ENCODE peak calls at places on chromosome 2, in ten cellular contexts. G, F, H, I, R, P, A, O, M and V are unnamed samples.

GRCh38 chr2:128469875-128470274 is 151.2 kb upstream of the HS6ST1 start:
- DNase-seq in R (no peak), G (no peak), I (no peak), A (no peak), O (no peak), M (no peak), F (no peak), P (no peak), H (no peak), V (no peak)

GRCh38 chr2:71070294-71071025 is 2.0 kb downstream of the NAGK start:
- DNase-seq in G (peak), M (no peak), H (no peak), F (peak), O (peak), P (peak), I (no peak), A (no peak), R (no peak), V (peak)

GRCh38 chr2:9760911-9761228 is 82.4 kb upstream of the TAF1B start:
- DNase-seq in A (no peak), O (no peak), M (no peak), I (no peak), P (no peak), G (no peak), F (no peak), H (no peak), R (no peak), V (no peak)

GRCh38 chr2:9552491-9553178 is 3.0 kb downstream of the ADAM17 start:
- DNase-seq in I (no peak), A (no peak), O (peak), R (no peak), G (peak), H (no peak), M (no peak), F (peak), P (peak), V (peak)

GRCh38 chr2:11309706-11310105 is 34.7 kb downstream of the ROCK2 start:
- DNase-seq in I (no peak), A (no peak), F (no peak), G (no peak), P (no peak), R (no peak), M (no peak), H (no peak), O (no peak), V (no peak)

GRCh38 chr2:240024766-240025165 is 376 bp downstream of the NDUFA10 start:
- DNase-seq in I (no peak), O (no peak), A (peak), R (peak), G (no peak), F (peak), H (no peak), P (peak), M (no peak), V (no peak)

GRCh38 chr2:69724540-69725159 is 17.3 kb upstream of the ANXA4 start:
- DNase-seq in H (peak), F (peak), P (peak), G (peak), O (peak), A (peak), M (peak), I (peak), R (peak), V (peak)

GRCh38 chr2:164840930-164841718 is 499 bp downstream of the COBLL1 start:
- DNase-seq in G (peak), O (peak), M (peak), R (no peak), P (peak), I (peak), H (peak), F (peak), A (peak), V (peak)

GRCh38 chr2:218401834-218402370 is 2.2 kb downstream of the CTDSP1 start:
- DNase-seq in O (no peak), R (no peak), M (no peak), H (no peak), A (peak), G (no peak), P (no peak), I (no peak), F (no peak), V (no peak)

GRCh38 chr2:171409436-171409971 is 24.3 kb downstream of the METTL8 start:
- DNase-seq in M (no peak), P (no peak), I (no peak), O (no peak), A (no peak), H (no peak), F (peak), R (no peak), G (no peak), V (no peak)

GRCh38 chr2:64296150-64296500 is 151.9 kb upstream of the PELI1 start:
- DNase-seq in P (no peak), M (peak), I (no peak), R (no peak), G (no peak), O (no peak), H (no peak), A (peak), F (no peak), V (no peak)

GRCh38 chr2:203675086-203675485 is 31.4 kb upstream of the CD28 start:
- DNase-seq in M (no peak), A (no peak), R (no peak), F (no peak), O (no peak), I (no peak), H (no peak), P (peak), G (peak), V (peak)

GRCh38 chr2:18009891-18010290 is 131.4 kb downstream of the KCNS3 start:
- DNase-seq in I (no peak), R (no peak), F (no peak), A (no peak), G (peak), H (no peak), P (no peak), O (no peak), M (no peak), V (peak)

GRCh38 chr2:156456616-156457015 is 20.4 kb downstream of the GPD2 start:
- DNase-seq in P (no peak), F (no peak), R (no peak), G (peak), I (no peak), H (no peak), M (no peak), A (no peak), O (no peak), V (no peak)

GRCh38 chr2:20691076-20691708 is 24.2 kb downstream of the GDF7 start:
- DNase-seq in A (no peak), H (no peak), O (no peak), I (no peak), M (no peak), F (no peak), R (no peak), P (no peak), G (no peak), V (no peak)

GRCh38 chr2:38665854-38666577 is at the start of gene GALM:
- DNase-seq in M (peak), H (peak), F (peak), G (peak), A (peak), P (peak), I (peak), R (peak), O (peak), V (peak)

GRCh38 chr2:239715606-239716005 is 309.5 kb downstream of the NDUFA10 start:
- DNase-seq in A (no peak), O (no peak), M (no peak), G (no peak), F (no peak), I (no peak), R (no peak), H (no peak), P (no peak), V (no peak)

GRCh38 chr2:152694161-152694661 is 23.1 kb downstream of the PRPF40A start:
- DNase-seq in P (peak), A (peak), F (peak), G (peak), H (no peak), I (no peak), O (peak), M (no peak), R (no peak), V (peak)

GRCh38 chr2:71612581-71613520 is 159.5 kb downstream of the DYSF start:
- DNase-seq in M (no peak), R (no peak), P (no peak), A (no peak), I (no peak), F (no peak), H (no peak), G (no peak), O (no peak), V (no peak)

GRCh38 chr2:128607981-128608506 is 289.4 kb upstream of the HS6ST1 start:
- DNase-seq in O (no peak), H (no peak), P (no peak), A (no peak), F (no peak), R (no peak), I (no peak), G (no peak), M (peak), V (no peak)

GRCh38 chr2:202115385-202116060 is 42.5 kb downstream of the KIAA2012 start:
- DNase-seq in R (no peak), H (no peak), O (no peak), M (no peak), P (peak), A (no peak), G (peak), F (no peak), I (no peak), V (peak)

GRCh38 chr2:227462972-227463931 is 8.7 kb upstream of the AGFG1 start:
- DNase-seq in P (no peak), A (no peak), O (no peak), R (no peak), F (peak), I (no peak), G (no peak), H (no peak), M (no peak), V (no peak)

GRCh38 chr2:144643537-144644336 is 123.8 kb upstream of the ZEB2 start:
- DNase-seq in R (no peak), F (no peak), A (no peak), M (no peak), H (no peak), P (no peak), I (no peak), G (no peak), O (no peak), V (no peak)

GRCh38 chr2:238587776-238588660 is 161.3 kb downstream of the ASB1 start:
- DNase-seq in O (no peak), R (no peak), I (no peak), M (no peak), A (no peak), H (no peak), P (no peak), F (no peak), G (no peak), V (no peak)

GRCh38 chr2:221444106-221444505 is 128.0 kb downstream of the EPHA4 start:
- DNase-seq in G (peak), F (no peak), H (peak), M (no peak), P (peak), R (no peak), I (no peak), A (no peak), O (no peak), V (peak)

GRCh38 chr2:86442642-86443005 is 1.5 kb downstream of the KDM3A start:
- DNase-seq in H (peak), F (peak), M (peak), A (peak), R (peak), P (peak), G (peak), I (peak), O (peak), V (peak)

GRCh38 chr2:162073776-162074578 is at the start of gene DPP4:
- DNase-seq in G (no peak), P (peak), M (no peak), A (peak), H (peak), I (peak), O (no peak), R (peak), F (no peak), V (peak)

GRCh38 chr2:98917031-98917459 is 19.0 kb downstream of the CRACDL start:
- DNase-seq in G (peak), I (no peak), A (no peak), H (no peak), O (no peak), R (no peak), P (peak), M (no peak), F (peak), V (peak)